ENCODE peak calls at places on chromosomes 12 and 14, in ten cellular contexts. One of them, this sample, is unnamed.

GRCh38 chr14:63039800-63040380 is 5.4 kb downstream of the KCNH5 start:
- DNase-seq in transverse colon: no peak
- DNase-seq in HCT116: no peak
- DNase-seq in tibial artery: no peak
- DNase-seq in dorsolateral prefrontal cortex: no peak
- DNase-seq in cardiac muscle cell: peak; percentile 68
- DNase-seq in psoas muscle: no peak
- DNase-seq in fibroblast of lung: peak; percentile 78
- DNase-seq in heart left ventricle: no peak
- DNase-seq in left lung: no peak
- DNase-seq in this sample: no peak

GRCh38 chr14:96889091-96889490 is 91.9 kb downstream of the VRK1 start:
- DNase-seq in transverse colon: no peak
- DNase-seq in psoas muscle: no peak
- DNase-seq in fibroblast of lung: no peak
- DNase-seq in cardiac muscle cell: no peak
- DNase-seq in heart left ventricle: no peak
- DNase-seq in left lung: no peak
- DNase-seq in HCT116: no peak
- DNase-seq in tibial artery: no peak
- DNase-seq in dorsolateral prefrontal cortex: no peak
- DNase-seq in this sample: no peak

GRCh38 chr12:62933871-62934798 is 815 bp downstream of the PPM1H start:
- DNase-seq in left lung: peak; percentile 48
- DNase-seq in cardiac muscle cell: peak; percentile 36
- DNase-seq in heart left ventricle: peak; percentile 77
- DNase-seq in psoas muscle: peak; percentile 67
- DNase-seq in tibial artery: peak; percentile 70
- DNase-seq in transverse colon: peak; percentile 35
- DNase-seq in fibroblast of lung: peak; percentile 40
- DNase-seq in dorsolateral prefrontal cortex: peak; percentile 77
- DNase-seq in HCT116: no peak
- DNase-seq in this sample: peak; percentile 63

GRCh38 chr12:26212988-26213387 is 17.6 kb downstream of the SSPN start:
- DNase-seq in HCT116: no peak
- DNase-seq in dorsolateral prefrontal cortex: no peak
- DNase-seq in psoas muscle: no peak
- DNase-seq in left lung: no peak
- DNase-seq in cardiac muscle cell: no peak
- DNase-seq in tibial artery: no peak
- DNase-seq in heart left ventricle: no peak
- DNase-seq in transverse colon: no peak
- DNase-seq in fibroblast of lung: no peak
- DNase-seq in this sample: no peak

GRCh38 chr14:99036594-99037293 is 235.3 kb downstream of the BCL11B start:
- DNase-seq in left lung: no peak
- DNase-seq in transverse colon: no peak
- DNase-seq in dorsolateral prefrontal cortex: no peak
- DNase-seq in psoas muscle: no peak
- DNase-seq in cardiac muscle cell: no peak
- DNase-seq in HCT116: no peak
- DNase-seq in heart left ventricle: no peak
- DNase-seq in fibroblast of lung: no peak
- DNase-seq in tibial artery: peak; percentile 68
- DNase-seq in this sample: no peak

GRCh38 chr12:115528466-115528865 is 749.0 kb downstream of the MED13L start:
- DNase-seq in tibial artery: no peak
- DNase-seq in transverse colon: no peak
- DNase-seq in fibroblast of lung: no peak
- DNase-seq in HCT116: no peak
- DNase-seq in psoas muscle: no peak
- DNase-seq in cardiac muscle cell: no peak
- DNase-seq in dorsolateral prefrontal cortex: no peak
- DNase-seq in left lung: no peak
- DNase-seq in heart left ventricle: no peak
- DNase-seq in this sample: no peak

GRCh38 chr12:44708218-44708617 is 167.9 kb downstream of the NELL2 start:
- DNase-seq in transverse colon: no peak
- DNase-seq in tibial artery: no peak
- DNase-seq in fibroblast of lung: no peak
- DNase-seq in heart left ventricle: no peak
- DNase-seq in dorsolateral prefrontal cortex: no peak
- DNase-seq in psoas muscle: no peak
- DNase-seq in HCT116: no peak
- DNase-seq in left lung: no peak
- DNase-seq in cardiac muscle cell: no peak
- DNase-seq in this sample: no peak

GRCh38 chr12:1662761-1663439 is 28.0 kb upstream of the ADIPOR2 start:
- DNase-seq in HCT116: peak; percentile 87
- DNase-seq in dorsolateral prefrontal cortex: no peak
- DNase-seq in heart left ventricle: peak; percentile 65
- DNase-seq in psoas muscle: no peak
- DNase-seq in tibial artery: peak; percentile 70
- DNase-seq in transverse colon: peak; percentile 86
- DNase-seq in left lung: peak; percentile 53
- DNase-seq in fibroblast of lung: peak; percentile 22
- DNase-seq in cardiac muscle cell: peak; percentile 51
- DNase-seq in this sample: no peak

GRCh38 chr14:63155511-63156189 is 48.6 kb upstream of the RHOJ start:
- DNase-seq in tibial artery: no peak
- DNase-seq in fibroblast of lung: peak; percentile 87
- DNase-seq in transverse colon: no peak
- DNase-seq in left lung: no peak
- DNase-seq in HCT116: no peak
- DNase-seq in cardiac muscle cell: peak; percentile 69
- DNase-seq in dorsolateral prefrontal cortex: no peak
- DNase-seq in heart left ventricle: no peak
- DNase-seq in psoas muscle: no peak
- DNase-seq in this sample: no peak

GRCh38 chr12:49228653-49229052 is 36.2 kb upstream of the TUBA1C start:
- DNase-seq in tibial artery: no peak
- DNase-seq in dorsolateral prefrontal cortex: no peak
- DNase-seq in left lung: no peak
- DNase-seq in fibroblast of lung: no peak
- DNase-seq in cardiac muscle cell: no peak
- DNase-seq in transverse colon: no peak
- DNase-seq in psoas muscle: no peak
- DNase-seq in heart left ventricle: no peak
- DNase-seq in HCT116: no peak
- DNase-seq in this sample: no peak

GRCh38 chr12:109428038-109428629 is 49.0 kb downstream of the KCTD10 start:
- DNase-seq in dorsolateral prefrontal cortex: peak; percentile 83
- DNase-seq in cardiac muscle cell: peak; percentile 89
- DNase-seq in heart left ventricle: peak; percentile 90
- DNase-seq in HCT116: peak; percentile 77
- DNase-seq in left lung: peak; percentile 80
- DNase-seq in psoas muscle: peak; percentile 87
- DNase-seq in fibroblast of lung: peak; percentile 66
- DNase-seq in transverse colon: peak; percentile 88
- DNase-seq in tibial artery: peak; percentile 87
- DNase-seq in this sample: peak; percentile 86

GRCh38 chr12:9049520-9050133 is 60.3 kb downstream of the KLRG1 start:
- DNase-seq in heart left ventricle: no peak
- DNase-seq in psoas muscle: no peak
- DNase-seq in HCT116: peak; percentile 48
- DNase-seq in transverse colon: no peak
- DNase-seq in dorsolateral prefrontal cortex: no peak
- DNase-seq in tibial artery: no peak
- DNase-seq in fibroblast of lung: peak; percentile 21
- DNase-seq in left lung: no peak
- DNase-seq in cardiac muscle cell: peak; percentile 68
- DNase-seq in this sample: no peak

GRCh38 chr12:110689002-110689600 is at the start of gene HVCN1:
- DNase-seq in psoas muscle: peak; percentile 78
- DNase-seq in HCT116: no peak
- DNase-seq in dorsolateral prefrontal cortex: no peak
- DNase-seq in cardiac muscle cell: peak; percentile 55
- DNase-seq in transverse colon: peak; percentile 60
- DNase-seq in fibroblast of lung: peak; percentile 22
- DNase-seq in heart left ventricle: peak; percentile 85
- DNase-seq in tibial artery: peak; percentile 79
- DNase-seq in left lung: peak; percentile 70
- DNase-seq in this sample: peak; percentile 69

GRCh38 chr14:105218611-105219010 is 29.7 kb upstream of the BTBD6 start:
- DNase-seq in heart left ventricle: no peak
- DNase-seq in fibroblast of lung: no peak
- DNase-seq in dorsolateral prefrontal cortex: no peak
- DNase-seq in tibial artery: no peak
- DNase-seq in psoas muscle: no peak
- DNase-seq in HCT116: no peak
- DNase-seq in left lung: no peak
- DNase-seq in cardiac muscle cell: no peak
- DNase-seq in transverse colon: no peak
- DNase-seq in this sample: no peak

GRCh38 chr14:105541218-105541617 is 14.8 kb downstream of the TMEM121 start:
- DNase-seq in left lung: no peak
- DNase-seq in psoas muscle: peak; percentile 27
- DNase-seq in heart left ventricle: no peak
- DNase-seq in cardiac muscle cell: no peak
- DNase-seq in fibroblast of lung: no peak
- DNase-seq in dorsolateral prefrontal cortex: no peak
- DNase-seq in tibial artery: no peak
- DNase-seq in HCT116: no peak
- DNase-seq in transverse colon: no peak
- DNase-seq in this sample: no peak

DNA sequence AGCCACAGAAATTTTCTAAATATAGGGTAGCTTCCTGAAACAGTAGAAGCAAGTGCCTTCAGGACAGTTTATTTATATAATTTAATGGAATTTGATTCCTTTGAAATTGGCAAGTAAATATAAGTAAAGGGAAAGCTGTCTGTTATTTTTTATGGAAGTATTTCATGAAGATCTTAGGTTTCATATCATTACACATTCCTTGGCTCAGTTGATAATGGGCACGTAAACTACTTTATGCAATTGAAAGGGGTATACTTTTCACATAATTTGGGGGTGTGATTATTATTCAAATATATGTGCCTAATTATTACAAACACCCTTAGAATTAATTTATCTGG is 71.1 kb upstream of the RAP1B start:
- DNase-seq in fibroblast of lung: no peak
- DNase-seq in dorsolateral prefrontal cortex: no peak
- DNase-seq in heart left ventricle: no peak
- DNase-seq in cardiac muscle cell: no peak
- DNase-seq in HCT116: no peak
- DNase-seq in transverse colon: no peak
- DNase-seq in tibial artery: no peak
- DNase-seq in psoas muscle: no peak
- DNase-seq in left lung: no peak
- DNase-seq in this sample: no peak
- H3K4me3 ChIP-seq in fibroblast of lung: no peak overlapping the region
- H3K4me3 ChIP-seq in dorsolateral prefrontal cortex: no peak overlapping the region
- H3K4me3 ChIP-seq in heart left ventricle: peak overlapping the region; percentile 4
- H3K4me3 ChIP-seq in cardiac muscle cell: no peak overlapping the region
- H3K4me3 ChIP-seq in HCT116: no peak overlapping the region
- H3K4me3 ChIP-seq in transverse colon: no peak overlapping the region
- H3K4me3 ChIP-seq in tibial artery: peak overlapping the region; percentile 36
- H3K4me3 ChIP-seq in psoas muscle: peak overlapping the region; percentile 29
- H3K4me3 ChIP-seq in left lung: no peak overlapping the region
- H3K4me3 ChIP-seq in this sample: no peak overlapping the region

GRCh38 chr14:64960762-64961276 is 11.3 kb downstream of the RAB15 start:
- DNase-seq in psoas muscle: peak; percentile 67
- DNase-seq in fibroblast of lung: no peak
- DNase-seq in dorsolateral prefrontal cortex: no peak
- DNase-seq in cardiac muscle cell: no peak
- DNase-seq in tibial artery: no peak
- DNase-seq in transverse colon: no peak
- DNase-seq in heart left ventricle: no peak
- DNase-seq in HCT116: no peak
- DNase-seq in left lung: no peak
- DNase-seq in this sample: no peak
- TF ChIP-seq CTCF in psoas muscle: no peak
- TF ChIP-seq CTCF in fibroblast of lung: no peak
- TF ChIP-seq CTCF in dorsolateral prefrontal cortex: no peak
- TF ChIP-seq CTCF in cardiac muscle cell: no peak
- TF ChIP-seq CTCF in tibial artery: no peak
- TF ChIP-seq CTCF in transverse colon: no peak
- TF ChIP-seq CTCF in heart left ventricle: no peak
- TF ChIP-seq CTCF in HCT116: no peak
- TF ChIP-seq CTCF in left lung: no peak
- TF ChIP-seq CTCF in this sample: no peak

GRCh38 chr12:53955036-53955775 is 503 bp downstream of the HOXC12 start:
- DNase-seq in heart left ventricle: no peak
- DNase-seq in tibial artery: peak; percentile 60
- DNase-seq in fibroblast of lung: no peak
- DNase-seq in left lung: no peak
- DNase-seq in dorsolateral prefrontal cortex: no peak
- DNase-seq in HCT116: no peak
- DNase-seq in cardiac muscle cell: no peak
- DNase-seq in transverse colon: no peak
- DNase-seq in psoas muscle: peak; percentile 41
- DNase-seq in this sample: no peak
- H3K27me3 ChIP-seq in heart left ventricle: peaks cover 100% of the 10 kb centered on the region
- H3K27me3 ChIP-seq in tibial artery: peaks cover 5% of the 10 kb centered on the region
- H3K27me3 ChIP-seq in fibroblast of lung: peaks cover 96% of the 10 kb centered on the region
- H3K27me3 ChIP-seq in left lung: peaks cover 100% of the 10 kb centered on the region
- H3K27me3 ChIP-seq in dorsolateral prefrontal cortex: peaks cover 100% of the 10 kb centered on the region
- H3K27me3 ChIP-seq in HCT116: no peaks in the 10 kb centered on the region
- H3K27me3 ChIP-seq in cardiac muscle cell: peaks cover 100% of the 10 kb centered on the region
- H3K27me3 ChIP-seq in transverse colon: peaks cover 100% of the 10 kb centered on the region
- H3K27me3 ChIP-seq in psoas muscle: no peaks in the 10 kb centered on the region
- H3K27me3 ChIP-seq in this sample: peaks cover 85% of the 10 kb centered on the region

GRCh38 chr14:71932229-71932951 is at the start of gene RGS6:
- DNase-seq in HCT116: peak; percentile 43
- DNase-seq in dorsolateral prefrontal cortex: peak; percentile 67
- DNase-seq in heart left ventricle: no peak
- DNase-seq in tibial artery: no peak
- DNase-seq in left lung: peak; percentile 37
- DNase-seq in fibroblast of lung: peak; percentile 21
- DNase-seq in cardiac muscle cell: peak; percentile 16
- DNase-seq in transverse colon: peak; percentile 12
- DNase-seq in psoas muscle: no peak
- DNase-seq in this sample: no peak

GRCh38 chr14:71933026-71933587 is 878 bp downstream of the RGS6 start:
- DNase-seq in cardiac muscle cell: peak; percentile 1
- DNase-seq in left lung: no peak
- DNase-seq in psoas muscle: no peak
- DNase-seq in fibroblast of lung: peak; percentile 2
- DNase-seq in heart left ventricle: no peak
- DNase-seq in tibial artery: no peak
- DNase-seq in HCT116: no peak
- DNase-seq in transverse colon: no peak
- DNase-seq in dorsolateral prefrontal cortex: no peak
- DNase-seq in this sample: no peak

DNA sequence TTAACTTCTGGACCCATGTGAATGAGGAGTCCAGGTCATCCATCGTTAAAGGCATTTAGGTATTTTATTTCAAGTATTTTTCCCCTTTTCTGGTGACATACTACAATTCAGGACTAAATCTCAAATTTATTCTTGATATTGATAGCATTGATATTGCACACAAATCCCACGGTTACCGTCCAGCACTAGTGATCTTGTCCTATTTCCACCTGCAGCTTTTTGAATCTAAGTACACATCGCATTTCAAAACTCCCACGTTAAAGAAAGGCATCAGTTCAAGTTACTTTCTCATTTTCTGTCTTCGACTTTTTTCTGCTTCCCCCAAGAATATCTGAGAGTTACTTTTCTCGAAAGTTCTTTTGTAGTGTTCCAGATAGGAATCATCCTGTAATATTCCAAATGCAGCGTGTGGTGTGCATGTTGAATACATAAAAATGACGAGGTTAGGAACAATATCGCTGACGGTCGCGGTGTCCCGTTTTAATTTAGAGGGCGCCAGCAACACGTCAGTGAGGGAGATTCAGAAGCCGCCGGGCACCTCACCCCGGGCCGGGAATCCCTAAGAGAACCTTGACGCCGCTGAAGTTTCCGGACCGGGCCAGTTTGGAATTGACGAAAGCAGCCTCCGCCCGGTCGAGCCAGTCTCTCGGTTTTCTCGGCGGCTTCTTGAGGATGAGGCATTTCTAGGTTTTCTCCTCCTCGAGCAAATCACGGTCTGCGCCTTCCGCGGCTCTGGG is 569 bp upstream of the RGS6 start:
- DNase-seq in psoas muscle: peak; percentile 43
- DNase-seq in cardiac muscle cell: no peak
- DNase-seq in left lung: no peak
- DNase-seq in fibroblast of lung: no peak
- DNase-seq in transverse colon: no peak
- DNase-seq in dorsolateral prefrontal cortex: peak; percentile 47
- DNase-seq in tibial artery: no peak
- DNase-seq in HCT116: no peak
- DNase-seq in heart left ventricle: no peak
- DNase-seq in this sample: no peak
- H3K4me3 ChIP-seq in psoas muscle: peak overlapping the region; percentile 55
- H3K4me3 ChIP-seq in cardiac muscle cell: peak overlapping the region; percentile 65
- H3K4me3 ChIP-seq in left lung: peak overlapping the region; percentile 27
- H3K4me3 ChIP-seq in fibroblast of lung: no peak overlapping the region
- H3K4me3 ChIP-seq in transverse colon: peak overlapping the region; percentile 19
- H3K4me3 ChIP-seq in dorsolateral prefrontal cortex: peak overlapping the region; percentile 55
- H3K4me3 ChIP-seq in tibial artery: peak overlapping the region; percentile 59
- H3K4me3 ChIP-seq in HCT116: peak overlapping the region; percentile 23
- H3K4me3 ChIP-seq in heart left ventricle: peak overlapping the region; percentile 58
- H3K4me3 ChIP-seq in this sample: peak overlapping the region; percentile 51